ENCODE peak calls at places on chromosomes 3 and 15, in six cellular contexts. O, A, D, S, Q and N are unnamed samples. For H3K4me1, the result is how much of the 10 kb centered on the place peaks cover.

GRCh38 chr15:34865531-34865930 is 70.2 kb upstream of the ACTC1 start:
- DNase-seq in O (no peak), A (no peak), D (no peak), S (no peak), Q (no peak), N (no peak)

GRCh38 chr15:76776480-76776879 is 128.7 kb downstream of the SCAPER start:
- DNase-seq in O (no peak), A (no peak), D (no peak), S (no peak), Q (no peak), N (no peak)

GRCh38 chr3:112407214-112407887 is 74.4 kb downstream of the CD200 start:
- DNase-seq in O (no peak), A (no peak), D (no peak), S (no peak), Q (no peak), N (no peak)

GRCh38 chr3:172622916-172623700 is 87.8 kb downstream of the NCEH1 start:
- DNase-seq in O (peak), A (no peak), D (no peak), S (peak), Q (no peak), N (peak)

GRCh38 chr3:13022348-13023250 is 50.6 kb downstream of the IQSEC1 start:
- DNase-seq in O (peak), A (peak), D (no peak), S (peak), Q (peak), N (peak)

GRCh38 chr3:46564190-46565112 is 1.7 kb downstream of the LRRC2 start:
- DNase-seq in O (no peak), A (no peak), D (no peak), S (peak), Q (no peak), N (no peak)

GRCh38 chr15:74889882-74890768 is at the start of gene MPI:
- DNase-seq in O (peak), A (peak), D (peak), S (peak), Q (peak), N (peak)

GRCh38 chr3:25870452-25870851 is 80.6 kb downstream of the OXSM start:
- DNase-seq in O (no peak), A (no peak), D (no peak), S (no peak), Q (no peak), N (no peak)

GRCh38 chr15:44038801-44039200 is 156.3 kb downstream of the FRMD5 start:
- DNase-seq in O (peak), A (no peak), D (no peak), S (no peak), Q (no peak), N (no peak)

GRCh38 chr3:124410471-124410870 is 319.8 kb upstream of the UMPS start:
- DNase-seq in O (no peak), A (no peak), D (no peak), S (no peak), Q (no peak), N (no peak)

GRCh38 chr3:112120485-112120836 is 12.6 kb downstream of the GCSAM start:
- DNase-seq in O (no peak), A (no peak), D (no peak), S (no peak), Q (no peak), N (no peak)

GRCh38 chr3:179760944-179761343 is 108.1 kb downstream of the USP13 start:
- DNase-seq in O (peak), A (no peak), D (peak), S (peak), Q (no peak), N (no peak)

GRCh38 chr3:13879102-13879945 is 547 bp downstream of the WNT7A start:
- DNase-seq in O (no peak), A (no peak), D (no peak), S (no peak), Q (no peak), N (no peak)

GRCh38 chr3:17143893-17144664 is 259.3 kb downstream of the PLCL2 start:
- DNase-seq in O (no peak), A (no peak), D (no peak), S (no peak), Q (no peak), N (no peak)

GRCh38 chr15:101489633-101490407 is at the start of gene PCSK6:
- DNase-seq in O (peak), A (peak), D (peak), S (no peak), Q (no peak), N (peak)

GRCh38 chr3:146371902-146372301 is 97.5 kb downstream of the PLSCR2 start:
- DNase-seq in O (no peak), A (no peak), D (no peak), S (no peak), Q (no peak), N (no peak)

GRCh38 chr15:101305820-101306255 is 10.8 kb upstream of the SNRPA1 start:
- DNase-seq in O (no peak), A (no peak), D (peak), S (no peak), Q (no peak), N (no peak)

GRCh38 chr3:43270078-43270477 is 16.3 kb upstream of the SNRK start:
- DNase-seq in O (no peak), A (no peak), D (no peak), S (no peak), Q (no peak), N (no peak)

GRCh38 chr3:143935678-143936077 is 35.9 kb upstream of the DIPK2A start:
- DNase-seq in O (no peak), A (no peak), D (no peak), S (no peak), Q (no peak), N (no peak)

GRCh38 chr15:69855601-69856000 is 242.1 kb downstream of the TLE3 start:
- DNase-seq in O (no peak), A (no peak), D (no peak), S (no peak), Q (no peak), N (no peak)

GRCh38 chr3:187274977-187275338 is 16.6 kb downstream of the MASP1 start:
- DNase-seq in O (no peak), A (no peak), D (no peak), S (no peak), Q (no peak), N (no peak)

GRCh38 chr3:128549283-128550112 is 56.5 kb upstream of the GATA2 start:
- DNase-seq in O (no peak), A (peak), D (peak), S (peak), Q (peak), N (peak)

GRCh38 chr3:23175361-23176073 is 27.6 kb upstream of the UBE2E2 start:
- DNase-seq in O (no peak), A (no peak), D (no peak), S (no peak), Q (no peak), N (no peak)

GRCh38 chr3:153528473-153528872 is 366.4 kb downstream of the RAP2B start:
- DNase-seq in O (no peak), A (no peak), D (no peak), S (no peak), Q (no peak), N (no peak)

GRCh38 chr3:64161481-64161952 is 63.7 kb downstream of the PRICKLE2 start:
- DNase-seq in O (no peak), A (no peak), D (no peak), S (no peak), Q (no peak), N (no peak)

GRCh38 chr15:81293728-81294500 is 30.0 kb downstream of the STARD5 start:
- DNase-seq in O (no peak), A (no peak), D (no peak), S (no peak), Q (no peak), N (peak)

GRCh38 chr15:51731549-51732267 is 5.7 kb downstream of the LYSMD2 start:
- DNase-seq in O (no peak), A (no peak), D (peak), S (peak), Q (no peak), N (peak)

GRCh38 chr3:13644341-13645082 is 95.6 kb downstream of the FBLN2 start:
- DNase-seq in O (no peak), A (no peak), D (no peak), S (no peak), Q (no peak), N (no peak)

DNA sequence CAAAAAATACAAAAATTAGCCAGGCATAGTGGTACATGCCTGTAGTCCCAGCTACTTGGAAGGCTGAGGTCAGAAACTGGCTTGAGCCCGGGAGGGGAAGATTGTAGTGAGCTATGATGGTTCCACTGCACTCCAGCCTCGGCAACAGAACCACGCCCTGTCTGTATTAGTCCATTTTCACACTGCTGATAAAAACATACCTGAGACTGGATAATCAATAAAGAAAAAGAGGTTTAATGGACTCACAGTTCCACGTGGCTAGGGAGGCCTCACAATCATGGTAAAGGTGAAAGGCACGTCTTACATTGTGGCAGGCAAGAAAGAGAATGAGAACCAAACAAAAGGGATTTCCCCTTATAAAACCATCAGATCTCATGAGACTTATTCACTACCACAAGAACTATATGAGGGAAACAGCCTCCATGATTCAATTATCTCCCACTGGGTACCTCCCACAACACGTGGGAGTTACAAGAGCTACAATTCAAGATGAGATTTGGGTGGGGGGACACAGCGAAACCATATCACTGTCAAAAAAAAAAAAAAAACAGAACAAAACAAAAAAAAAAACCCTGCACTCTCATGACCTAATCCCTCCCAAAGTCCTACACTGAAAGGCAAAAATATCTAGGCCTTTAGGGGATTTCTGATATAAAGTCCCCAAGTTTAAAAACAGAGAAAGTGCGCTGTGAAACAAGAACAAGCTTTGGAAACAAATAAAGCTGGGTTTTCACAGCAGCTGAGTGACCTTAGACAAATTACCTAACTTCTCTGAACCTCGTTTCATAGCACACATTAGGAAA is 224.7 kb downstream of the IGSF11 start:
- DNase-seq in O (no peak), A (no peak), D (no peak), S (no peak), Q (no peak), N (no peak)
- TF ChIP-seq POLR2A in O (no peak), A (no peak), D (no peak), S (no peak), Q (no peak), N (no peak)

DNA sequence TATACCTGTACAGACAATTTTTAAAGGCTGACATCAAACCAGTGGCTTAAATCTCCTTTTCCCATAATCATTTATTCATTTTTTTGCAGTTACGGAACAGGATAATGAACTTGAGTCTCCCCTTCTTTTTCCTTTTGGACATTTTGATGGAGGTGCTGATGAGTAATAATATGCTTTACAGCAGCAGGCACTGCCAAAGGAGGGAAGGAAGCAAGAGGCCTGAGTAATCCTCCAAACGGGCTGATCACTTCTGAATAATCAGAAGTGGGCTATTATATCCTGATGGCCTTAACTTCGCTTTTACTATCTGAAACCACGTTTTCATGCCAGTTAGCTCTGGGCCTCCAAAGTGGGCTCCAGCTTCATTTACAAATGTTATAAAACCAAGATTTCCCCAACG is 527.2 kb downstream of the FOXP1 start:
- DNase-seq in O (no peak), A (no peak), D (no peak), S (no peak), Q (no peak), N (no peak)
- H3K4me1 ChIP-seq in O (half or more), A (under half), D (under half), S (under half), Q (half or more), N (under half)

DNA sequence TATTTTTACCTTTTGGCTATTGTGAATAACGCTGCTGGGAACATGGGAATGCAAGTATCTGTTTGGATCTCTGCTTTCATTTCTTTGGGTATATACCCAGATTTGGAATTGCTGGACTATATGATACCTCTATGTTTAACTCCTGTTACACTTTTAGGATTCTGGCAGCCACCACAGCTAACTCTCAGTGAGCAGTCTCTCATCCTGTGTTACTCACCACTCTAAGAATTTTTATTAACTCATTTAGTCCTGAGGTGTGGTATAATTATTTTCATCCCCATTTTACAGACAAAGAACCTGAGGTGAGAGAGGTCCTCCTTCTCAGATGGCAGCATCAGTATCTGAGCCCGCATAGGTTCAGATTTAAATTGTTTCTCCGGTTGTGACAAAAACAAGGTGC is 1.1 kb downstream of the SPATA12 start:
- DNase-seq in O (no peak), A (no peak), D (no peak), S (no peak), Q (no peak), N (no peak)
- H3K27ac ChIP-seq in O (peak), A (no peak), D (no peak), S (peak), Q (no peak), N (no peak)

DNA sequence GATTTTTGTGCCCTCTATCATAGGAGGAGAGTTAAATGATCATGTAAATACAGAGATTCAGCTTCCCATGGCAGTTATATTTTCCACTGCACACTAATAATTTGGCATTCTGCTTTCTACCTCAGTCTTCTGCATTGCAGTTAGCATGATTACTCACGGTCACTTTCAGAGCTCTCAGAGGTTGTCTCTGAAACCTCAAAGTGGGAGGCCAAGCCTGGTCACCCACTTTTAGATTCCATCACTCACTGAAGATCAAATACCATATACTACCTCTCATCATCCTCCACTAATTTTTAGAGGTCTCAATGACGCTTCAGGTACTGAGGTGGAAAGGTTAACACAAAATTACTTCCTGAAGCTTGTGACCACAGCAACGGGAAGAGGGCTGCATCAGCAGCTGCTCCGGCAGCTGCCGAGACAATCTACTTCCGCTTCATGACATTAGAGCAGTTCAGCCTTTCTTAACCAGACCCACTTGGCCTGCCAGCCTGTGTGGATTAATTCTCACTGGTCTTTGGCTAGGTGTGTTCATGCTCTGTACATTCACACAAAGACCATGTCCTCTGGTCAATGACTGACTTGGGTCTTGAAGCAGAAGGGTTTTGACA is 416.4 kb upstream of the PDZRN3 start:
- DNase-seq in O (no peak), A (no peak), D (no peak), S (no peak), Q (no peak), N (no peak)
- TF ChIP-seq POLR2A in O (no peak), A (no peak), D (no peak), S (no peak), Q (no peak), N (no peak)